ENCODE peak calls at places on chromosome 22, in four cellular contexts. H is IMR-90, S is A549, I is K562. L is an unnamed sample.

GRCh38 chr22:48885271-48885918 is 942.3 kb downstream of the BRD1 start:
- DNase-seq in H (no peak), S (no peak), I (no peak), L (no peak)

GRCh38 chr22:27476729-27477128 is 324.8 kb downstream of the MN1 start:
- DNase-seq in H (peak; percentile 83), S (peak; percentile 47), I (no peak), L (no peak)

GRCh38 chr22:40408718-40409612 is 38.6 kb downstream of the SGSM3 start:
- DNase-seq in H (no peak), S (no peak), I (no peak), L (no peak)

GRCh38 chr22:38866399-38867123 is 5.5 kb downstream of the CBX6 start:
- DNase-seq in H (no peak), S (no peak), I (no peak), L (no peak)

GRCh38 chr22:42612336-42612735 is 2.3 kb downstream of the POLDIP3 start:
- DNase-seq in H (no peak), S (no peak), I (no peak), L (no peak)

GRCh38 chr22:31488988-31489617 is 539 bp downstream of the EIF4ENIF1 start:
- DNase-seq in H (peak; percentile 7), S (peak; percentile 21), I (peak; percentile 43), L (no peak)

GRCh38 chr22:37643225-37643847 is 3.9 kb downstream of the SH3BP1 start:
- DNase-seq in H (peak; percentile 57), S (peak; percentile 59), I (peak; percentile 73), L (no peak)

GRCh38 chr22:49724893-49725489 is 102.7 kb downstream of the BRD1 start:
- DNase-seq in H (peak; percentile 20), S (peak; percentile 49), I (peak; percentile 84), L (no peak)

GRCh38 chr22:41369089-41369745 is 12.5 kb upstream of the TEF start:
- DNase-seq in H (no peak), S (no peak), I (no peak), L (no peak)

GRCh38 chr22:29344137-29344536 is 28.6 kb upstream of the RASL10A start:
- DNase-seq in H (peak; percentile 79), S (peak; percentile 28), I (no peak), L (no peak)

GRCh38 chr22:39309364-39309861 is 10.0 kb downstream of the RPL3 start:
- DNase-seq in H (no peak), S (no peak), I (peak; percentile 47), L (no peak)

GRCh38 chr22:39596601-39597000 is 26.0 kb downstream of the CACNA1I start:
- DNase-seq in H (no peak), S (no peak), I (no peak), L (no peak)

GRCh38 chr22:38864361-38865191 is 7.4 kb downstream of the CBX6 start:
- DNase-seq in H (no peak), S (no peak), I (no peak), L (no peak)

DNA sequence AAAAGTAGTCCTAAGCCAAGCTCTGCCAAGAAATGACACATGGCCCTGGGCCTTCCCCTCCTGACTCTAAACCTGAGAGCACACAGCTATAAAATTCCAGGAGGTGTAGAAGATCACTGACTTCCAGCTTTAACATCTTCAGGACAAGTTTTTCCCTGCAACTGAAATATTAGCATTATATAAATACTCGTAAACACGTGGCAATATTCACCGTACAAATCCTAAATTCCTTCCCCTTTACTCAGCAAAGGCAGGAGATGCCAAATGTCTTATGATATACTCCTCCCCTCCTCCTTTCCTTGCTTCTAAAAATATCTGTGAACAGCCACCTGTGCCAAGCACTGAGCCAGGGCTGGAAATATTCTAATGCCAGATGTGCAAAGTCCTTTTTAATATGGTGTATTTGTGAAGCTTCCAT is 194.0 kb downstream of the LARGE1 start:
- DNase-seq in H (peak; percentile 85), S (peak; percentile 9), I (no peak), L (no peak)
- TF ChIP-seq ELK1 in H (no peak), S (no peak), I (no peak), L (no peak)

DNA sequence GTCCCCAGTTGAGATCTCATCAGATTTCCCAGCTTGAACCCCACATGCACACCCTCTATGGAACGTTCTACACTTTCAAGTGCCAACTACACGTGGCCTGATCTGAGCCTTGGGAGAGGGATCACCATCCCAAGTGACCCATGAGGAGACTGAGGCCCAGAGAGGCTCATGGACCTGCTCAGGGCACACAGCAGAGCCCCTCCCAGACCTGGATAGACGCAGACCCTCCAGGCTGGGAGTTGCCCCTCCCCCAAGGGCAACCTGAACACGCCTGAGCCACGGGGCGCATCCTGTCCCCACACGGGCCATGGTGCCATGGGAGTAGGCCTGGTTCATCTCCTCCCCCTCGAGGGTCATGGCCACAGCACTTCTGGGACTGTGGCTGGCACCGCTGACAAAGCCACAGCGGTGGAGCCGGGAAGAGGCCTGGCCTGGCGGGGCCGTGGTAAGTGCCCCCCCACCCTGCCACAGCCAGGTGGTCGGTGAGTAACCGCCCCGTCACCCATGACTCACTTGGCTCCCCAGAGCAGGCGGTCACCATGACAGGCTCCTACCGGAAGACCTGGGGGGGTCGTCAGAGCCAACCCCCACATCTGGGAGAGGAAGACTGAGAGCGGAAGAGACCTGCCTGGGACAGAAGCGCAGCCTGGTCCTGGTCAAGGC is 8.1 kb downstream of the WNT7B start:
- DNase-seq in H (peak; percentile 92), S (no peak), I (no peak), L (no peak)
- TF ChIP-seq ELK1 in H (no peak), S (no peak), I (no peak), L (no peak)

DNA sequence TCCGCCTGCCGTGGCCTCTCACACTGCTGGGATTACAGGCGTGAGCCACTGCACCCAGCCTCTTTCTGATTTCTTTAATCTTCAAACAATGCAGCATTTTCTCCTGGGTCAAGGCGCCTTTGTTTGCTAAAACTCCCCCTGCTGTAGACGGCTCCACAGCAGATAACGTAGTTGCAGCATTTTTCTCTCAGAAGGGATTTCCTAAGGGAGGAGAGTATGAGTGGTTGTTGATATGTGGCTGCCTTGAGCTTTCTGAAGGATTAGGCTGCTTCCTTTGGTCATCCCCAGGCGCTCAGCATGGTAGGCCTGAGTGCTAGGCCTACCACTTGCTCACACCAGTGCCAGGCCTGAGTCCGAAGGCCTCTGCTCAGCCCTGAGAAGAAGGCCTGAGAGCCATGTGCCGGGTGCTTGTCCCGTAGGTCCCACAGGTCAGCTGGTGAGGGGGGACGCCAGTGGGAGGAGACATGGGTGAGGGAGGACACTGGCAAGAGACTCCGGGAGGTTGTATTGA is 18.1 kb downstream of the SMARCB1 start:
- DNase-seq in H (no peak), S (no peak), I (no peak), L (no peak)
- TF ChIP-seq ELK1 in H (no peak), S (no peak), I (no peak), L (no peak)

DNA sequence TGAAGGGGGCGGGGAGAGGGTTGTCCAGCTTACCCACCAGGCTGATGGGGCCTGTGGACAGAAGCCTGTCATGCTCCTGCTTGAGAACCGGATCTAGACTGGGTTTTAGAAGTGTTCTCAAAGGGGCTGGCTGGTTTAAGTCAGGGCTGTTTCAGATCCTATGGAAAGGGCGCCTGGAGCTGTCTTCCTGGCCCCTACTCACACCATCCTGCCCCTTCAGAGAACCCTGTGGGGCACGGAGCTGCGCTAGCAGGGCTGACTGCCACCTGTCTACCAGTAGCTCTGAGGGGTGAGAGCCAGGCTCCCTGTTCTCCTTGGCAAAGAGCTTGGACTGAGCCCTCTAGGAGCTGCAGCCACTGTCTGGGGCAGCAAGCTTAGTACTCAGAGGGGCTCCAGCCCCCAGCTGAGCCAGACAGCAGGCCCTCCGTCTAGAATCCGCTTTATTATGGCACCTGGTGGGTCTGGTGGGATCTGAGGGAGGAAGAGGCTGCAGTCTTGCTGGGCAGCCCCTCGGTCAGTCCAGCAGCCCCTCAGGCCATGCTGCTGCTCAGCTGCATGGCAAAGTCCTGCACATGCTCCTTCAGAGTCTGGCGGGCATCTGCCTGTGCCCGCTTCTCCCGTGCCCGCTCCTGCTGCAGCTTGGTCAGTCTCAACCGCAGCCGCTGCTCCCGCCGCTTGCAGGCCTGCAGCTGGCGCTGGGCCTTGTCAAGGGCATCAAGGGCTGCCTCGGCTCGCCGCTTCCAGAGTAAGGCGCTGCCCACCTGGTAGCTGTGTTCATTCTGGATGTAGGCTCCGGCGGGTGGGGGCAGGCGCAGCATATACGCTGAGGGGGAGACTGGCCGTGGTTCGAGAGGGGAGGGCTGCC is 2.3 kb downstream of the THAP7 start:
- DNase-seq in H (no peak), S (no peak), I (no peak), L (no peak)
- TF ChIP-seq ELK1 in H (no peak), S (no peak), I (no peak), L (no peak)

GRCh38 chr22:45254388-45254787 is 13.7 kb upstream of the KIAA0930 start:
- DNase-seq in H (no peak), S (no peak), I (no peak), L (no peak)
- TF ChIP-seq ELK1 in H (no peak), S (no peak), I (no peak), L (no peak)

GRCh38 chr22:30414525-30415047 is 11.0 kb upstream of the MTFP1 start:
- DNase-seq in H (no peak), S (no peak), I (no peak), L (no peak)
- TF ChIP-seq ELK1 in H (no peak), S (no peak), I (no peak), L (no peak)

GRCh38 chr22:46514592-46515207 is 22.7 kb downstream of the CELSR1 start:
- DNase-seq in H (peak; percentile 69), S (peak; percentile 64), I (no peak), L (no peak)
- TF ChIP-seq ELK1 in H (no peak), S (no peak), I (no peak), L (no peak)

DNA sequence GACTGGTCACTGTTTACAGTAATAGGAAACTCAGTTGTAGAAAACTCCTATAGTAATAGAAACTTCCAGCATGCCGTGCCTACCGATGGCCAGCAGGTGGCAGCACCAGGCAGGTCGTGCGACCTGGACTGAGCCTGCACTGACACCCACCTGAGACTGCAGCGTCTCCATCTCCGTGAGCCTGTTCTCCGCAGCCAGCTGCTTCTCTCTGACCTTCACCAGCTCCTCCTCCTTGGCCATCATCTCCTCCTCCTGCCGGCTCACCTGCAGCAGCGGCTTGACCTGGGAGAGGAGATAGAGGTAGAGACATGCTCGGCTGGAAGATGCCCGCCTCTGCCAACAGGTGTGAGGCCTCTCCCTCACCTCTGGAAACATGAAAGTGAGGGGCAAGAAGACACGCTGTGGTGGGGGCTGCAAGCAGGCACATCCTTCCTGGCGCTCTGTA is 48.5 kb downstream of the APOL1 start:
- DNase-seq in H (peak; percentile 73), S (peak; percentile 70), I (peak; percentile 61), L (no peak)
- TF ChIP-seq ELK1 in H (no peak), S (no peak), I (no peak), L (no peak)